ENCODE peak calls at places on chromosomes 13 and 19, in seven cellular contexts. V, B, W, O, E, C and X are unnamed samples. For H3K9me2, the result is how much of the 10 kb centered on the place peaks cover.

GRCh38 chr13:46609726-46610125 is 56.8 kb downstream of the LRCH1 start:
- DNase-seq in V (no peak), B (no peak), W (no peak), O (no peak), E (no peak), C (no peak), X (no peak)

GRCh38 chr19:15249560-15249874 is 17.3 kb upstream of the EPHX3 start:
- DNase-seq in V (no peak), B (no peak), W (no peak), O (no peak), E (no peak), C (no peak), X (no peak)

GRCh38 chr13:33872005-33872351 is 54.0 kb downstream of the RFC3 start:
- DNase-seq in V (no peak), B (no peak), W (no peak), O (no peak), E (no peak), C (peak), X (no peak)

GRCh38 chr13:78609464-78610205 is 6.3 kb upstream of the POU4F1 start:
- DNase-seq in V (peak), B (no peak), W (no peak), O (no peak), E (peak), C (no peak), X (no peak)

GRCh38 chr13:106570354-106570822 is 2.5 kb upstream of the ARGLU1 start:
- DNase-seq in V (peak), B (peak), W (peak), O (no peak), E (peak), C (peak), X (no peak)

GRCh38 chr19:4507804-4508203 is 10.5 kb downstream of the PLIN4 start:
- DNase-seq in V (no peak), B (no peak), W (no peak), O (no peak), E (no peak), C (no peak), X (no peak)

GRCh38 chr19:48603850-48604249 is 2.7 kb upstream of the SPACA4 start:
- DNase-seq in V (no peak), B (no peak), W (no peak), O (no peak), E (no peak), C (no peak), X (no peak)

GRCh38 chr19:29294343-29294811 is 81.4 kb upstream of the UQCRFS1 start:
- DNase-seq in V (peak), B (no peak), W (no peak), O (no peak), E (no peak), C (no peak), X (no peak)

GRCh38 chr13:99766641-99767045 is 204.9 kb downstream of the ZIC5 start:
- DNase-seq in V (no peak), B (no peak), W (no peak), O (no peak), E (peak), C (no peak), X (no peak)

GRCh38 chr13:19573072-19573716 is 11.9 kb upstream of the TPTE2 start:
- DNase-seq in V (no peak), B (no peak), W (no peak), O (no peak), E (no peak), C (no peak), X (no peak)

GRCh38 chr13:47337781-47338507 is 441.1 kb upstream of the HTR2A start:
- DNase-seq in V (peak), B (no peak), W (no peak), O (no peak), E (peak), C (peak), X (no peak)

GRCh38 chr19:37698216-37698615 is 21.3 kb downstream of the ZNF607 start:
- DNase-seq in V (no peak), B (no peak), W (no peak), O (no peak), E (no peak), C (no peak), X (no peak)

GRCh38 chr19:46759817-46760333 is 13.6 kb upstream of the STRN4 start:
- DNase-seq in V (peak), B (no peak), W (no peak), O (no peak), E (peak), C (no peak), X (no peak)

GRCh38 chr13:41398494-41399190 is 58.7 kb upstream of the RGCC start:
- DNase-seq in V (peak), B (no peak), W (no peak), O (no peak), E (no peak), C (no peak), X (no peak)

GRCh38 chr13:51298812-51299211 is 40.7 kb upstream of the SERPINE3 start:
- DNase-seq in V (peak), B (no peak), W (no peak), O (peak), E (no peak), C (no peak), X (no peak)

GRCh38 chr13:50125556-50126377 is 110.5 kb downstream of the KCNRG start:
- DNase-seq in V (peak), B (peak), W (peak), O (peak), E (peak), C (peak), X (peak)

GRCh38 chr13:113930711-113931637 is 42.9 kb downstream of the C13orf46 start:
- DNase-seq in V (no peak), B (no peak), W (peak), O (no peak), E (no peak), C (no peak), X (no peak)

GRCh38 chr13:71754407-71754974 is 112.5 kb downstream of the DACH1 start:
- DNase-seq in V (no peak), B (no peak), W (no peak), O (no peak), E (peak), C (no peak), X (no peak)

GRCh38 chr13:97344250-97345175 is 89.5 kb upstream of the RAP2A start:
- DNase-seq in V (peak), B (peak), W (peak), O (peak), E (peak), C (peak), X (peak)

GRCh38 chr19:5903054-5903501 is 512 bp downstream of the NDUFA11 start:
- DNase-seq in V (peak), B (no peak), W (peak), O (no peak), E (peak), C (peak), X (peak)

GRCh38 chr13:113155201-113155600 is 3.2 kb upstream of the PROZ start:
- DNase-seq in V (peak), B (no peak), W (no peak), O (no peak), E (no peak), C (no peak), X (no peak)

GRCh38 chr13:99419591-99420243 is 81.6 kb upstream of the TM9SF2 start:
- DNase-seq in V (no peak), B (no peak), W (no peak), O (no peak), E (no peak), C (no peak), X (no peak)

GRCh38 chr13:77318741-77319140 is 8.2 kb downstream of the MYCBP2 start:
- DNase-seq in V (no peak), B (no peak), W (no peak), O (no peak), E (no peak), C (no peak), X (no peak)

GRCh38 chr13:44899967-44900366 is 89.3 kb downstream of the NUFIP1 start:
- DNase-seq in V (no peak), B (no peak), W (no peak), O (peak), E (no peak), C (no peak), X (no peak)

GRCh38 chr13:50129065-50129922 is 114.0 kb downstream of the KCNRG start:
- DNase-seq in V (no peak), B (no peak), W (peak), O (no peak), E (peak), C (no peak), X (peak)

GRCh38 chr19:11031421-11032070 is 57.7 kb upstream of the LDLR start:
- DNase-seq in V (no peak), B (no peak), W (no peak), O (no peak), E (no peak), C (no peak), X (no peak)

GRCh38 chr13:50131998-50132936 is 117.0 kb downstream of the KCNRG start:
- DNase-seq in V (no peak), B (no peak), W (no peak), O (no peak), E (peak), C (no peak), X (no peak)

GRCh38 chr13:109646423-109646822 is 140.0 kb downstream of the IRS2 start:
- DNase-seq in V (no peak), B (no peak), W (peak), O (no peak), E (no peak), C (no peak), X (no peak)

GRCh38 chr13:95403349-95404140 is 102.3 kb upstream of the ABCC4 start:
- DNase-seq in V (no peak), B (no peak), W (no peak), O (peak), E (peak), C (peak), X (no peak)

GRCh38 chr19:50994129-50994528 is 7.3 kb downstream of the KLK8 start:
- DNase-seq in V (no peak), B (no peak), W (no peak), O (peak), E (no peak), C (no peak), X (peak)

GRCh38 chr19:46611791-46612190 is 10.7 kb downstream of the CALM3 start:
- DNase-seq in V (no peak), B (no peak), W (no peak), O (no peak), E (no peak), C (no peak), X (no peak)

GRCh38 chr13:87661471-87661870 is 9.7 kb upstream of the SLITRK5 start:
- DNase-seq in V (no peak), B (no peak), W (no peak), O (peak), E (no peak), C (no peak), X (no peak)
- H3K9me2 ChIP-seq in V (under half), B (under half), W (under half), O (under half), E (under half), C (under half), X (under half)

GRCh38 chr13:27982361-27982760 is 6.1 kb downstream of the URAD start:
- DNase-seq in V (no peak), B (no peak), W (no peak), O (no peak), E (no peak), C (no peak), X (no peak)
- H3K9me2 ChIP-seq in V (under half), B (under half), W (under half), O (under half), E (under half), C (under half), X (under half)

GRCh38 chr19:38709119-38709518 is 35.2 kb downstream of the CAPN12 start:
- DNase-seq in V (no peak), B (no peak), W (no peak), O (no peak), E (no peak), C (no peak), X (no peak)
- H3K9me2 ChIP-seq in V (under half), B (under half), W (under half), O (under half), E (under half), C (under half), X (under half)

DNA sequence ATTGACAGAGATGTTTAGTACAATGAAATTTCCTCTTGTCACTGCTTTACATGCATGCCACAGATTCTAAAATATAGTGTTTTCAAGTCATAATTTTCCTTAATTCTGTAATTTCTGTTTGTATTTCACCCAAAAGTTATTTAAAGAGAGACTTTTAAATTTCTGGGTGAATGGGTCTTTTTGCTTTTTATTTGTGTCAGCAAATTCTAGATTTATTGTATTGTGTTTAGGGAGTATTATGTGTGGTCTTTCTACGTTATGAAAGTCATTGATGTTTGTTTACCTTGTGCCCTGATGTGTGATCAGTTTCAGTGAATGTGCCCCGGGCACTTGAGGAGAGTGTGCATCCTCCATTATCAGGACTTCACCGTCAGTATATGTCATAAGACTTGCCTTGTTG is 92.7 kb downstream of the SGCG start:
- DNase-seq in V (no peak), B (no peak), W (no peak), O (no peak), E (no peak), C (no peak), X (no peak)
- H3K9me2 ChIP-seq in V (under half), B (under half), W (under half), O (under half), E (under half), C (under half), X (under half)

GRCh38 chr19:56106993-56107392 is 14.1 kb downstream of the ZNF787 start:
- DNase-seq in V (no peak), B (no peak), W (no peak), O (no peak), E (no peak), C (no peak), X (no peak)

GRCh38 chr19:56103027-56103614 is 18.0 kb downstream of the ZNF787 start:
- DNase-seq in V (no peak), B (no peak), W (no peak), O (no peak), E (no peak), C (no peak), X (no peak)

GRCh38 chr19:56104423-56104822 is 16.7 kb downstream of the ZNF787 start:
- DNase-seq in V (no peak), B (no peak), W (no peak), O (no peak), E (no peak), C (no peak), X (no peak)

GRCh38 chr19:56106397-56106849 is 14.7 kb downstream of the ZNF787 start:
- DNase-seq in V (no peak), B (no peak), W (no peak), O (no peak), E (no peak), C (no peak), X (no peak)

DNA sequence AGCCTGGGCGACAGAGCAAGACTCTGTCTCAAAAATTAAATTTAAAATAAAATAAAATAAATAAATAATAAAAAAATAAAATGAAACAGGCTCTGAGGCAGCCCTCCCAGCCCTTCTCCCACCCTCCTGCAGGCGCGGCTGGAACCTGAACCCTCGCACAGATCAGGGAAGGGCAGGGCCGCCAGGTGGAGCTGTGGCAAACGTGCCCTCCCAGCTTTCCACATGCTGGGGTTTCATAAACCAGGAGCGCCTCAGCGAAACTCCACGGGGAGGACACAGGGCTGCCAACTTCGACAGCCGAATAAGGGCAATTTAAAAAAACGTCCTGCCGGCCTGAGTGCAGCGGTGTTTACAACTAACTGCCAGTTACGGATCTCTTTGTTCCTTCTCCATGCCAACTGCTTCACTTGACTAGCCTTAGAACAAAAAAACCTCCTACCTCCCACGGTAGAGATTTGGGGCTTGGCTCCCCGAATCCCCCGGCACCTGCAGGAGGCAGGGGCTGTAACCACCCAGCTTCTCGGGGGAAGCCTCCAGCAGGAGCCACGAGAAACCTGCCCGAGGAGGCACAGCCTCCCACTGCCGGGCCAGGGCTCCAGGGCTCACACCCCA is 15.9 kb downstream of the ZNF787 start:
- DNase-seq in V (peak), B (peak), W (no peak), O (peak), E (peak), C (peak), X (no peak)
- H3K9me2 ChIP-seq in V (under half), B (under half), W (under half), O (under half), E (under half), C (under half), X (under half)

GRCh38 chr19:16516381-16516780 is 20.2 kb downstream of the C19orf44 start:
- DNase-seq in V (no peak), B (no peak), W (no peak), O (no peak), E (no peak), C (no peak), X (no peak)
- H3K9me2 ChIP-seq in V (under half), B (under half), W (under half), O (under half), E (under half), C (under half), X (under half)